ENCODE peak calls at places on chromosomes 2 and 18, in four cellular contexts. One of them, this sample, is unnamed.
A peak's percentile ranks its signal among the peaks of the same experiment; 100 is the strongest.

GRCh38 chr2:40554665-40555294 is 102.9 kb upstream of the SLC8A1 start:
- DNase-seq in endothelial cell of umbilical vein: peak; percentile 69
- DNase-seq in mammary epithelial cell: peak; percentile 46
- DNase-seq in GM23248: peak; percentile 37
- DNase-seq in this sample: peak; percentile 53

GRCh38 chr18:43010611-43011010 is 104.9 kb downstream of the RIT2 start:
- DNase-seq in endothelial cell of umbilical vein: no peak
- DNase-seq in mammary epithelial cell: no peak
- DNase-seq in GM23248: no peak
- DNase-seq in this sample: peak; percentile 49

GRCh38 chr2:218859556-218859993 is at the start of gene WNT6:
- DNase-seq in endothelial cell of umbilical vein: no peak
- DNase-seq in mammary epithelial cell: no peak
- DNase-seq in GM23248: peak; percentile 52
- DNase-seq in this sample: no peak

GRCh38 chr2:184597571-184597980 is 753 bp upstream of the ZNF804A start:
- DNase-seq in endothelial cell of umbilical vein: peak; percentile 65
- DNase-seq in mammary epithelial cell: no peak
- DNase-seq in GM23248: peak; percentile 82
- DNase-seq in this sample: peak; percentile 71

GRCh38 chr2:219124379-219125110 is 36.1 kb downstream of the NHEJ1 start:
- DNase-seq in endothelial cell of umbilical vein: no peak
- DNase-seq in mammary epithelial cell: no peak
- DNase-seq in GM23248: peak; percentile 51
- DNase-seq in this sample: peak; percentile 80

GRCh38 chr18:50009772-50010171 is 185.2 kb downstream of the MYO5B start:
- DNase-seq in endothelial cell of umbilical vein: peak; percentile 40
- DNase-seq in mammary epithelial cell: peak; percentile 52
- DNase-seq in GM23248: peak; percentile 46
- DNase-seq in this sample: peak; percentile 3

GRCh38 chr2:161780881-161781280 is 156.7 kb downstream of the SLC4A10 start:
- DNase-seq in endothelial cell of umbilical vein: no peak
- DNase-seq in mammary epithelial cell: no peak
- DNase-seq in GM23248: no peak
- DNase-seq in this sample: no peak

GRCh38 chr18:8801263-8801901 is 96.0 kb downstream of the MTCL1 start:
- DNase-seq in endothelial cell of umbilical vein: no peak
- DNase-seq in mammary epithelial cell: no peak
- DNase-seq in GM23248: peak; percentile 87
- DNase-seq in this sample: peak; percentile 94

GRCh38 chr2:224025874-224026273 is 13.2 kb downstream of the SERPINE2 start:
- DNase-seq in endothelial cell of umbilical vein: no peak
- DNase-seq in mammary epithelial cell: no peak
- DNase-seq in GM23248: no peak
- DNase-seq in this sample: no peak

GRCh38 chr2:193847991-193848390 is 1653.3 kb upstream of the TMEFF2 start:
- DNase-seq in endothelial cell of umbilical vein: no peak
- DNase-seq in mammary epithelial cell: no peak
- DNase-seq in GM23248: no peak
- DNase-seq in this sample: no peak

GRCh38 chr2:74876081-74876886 is 42.4 kb downstream of the HK2 start:
- DNase-seq in endothelial cell of umbilical vein: peak; percentile 63
- DNase-seq in mammary epithelial cell: no peak
- DNase-seq in GM23248: peak; percentile 85
- DNase-seq in this sample: peak; percentile 26

GRCh38 chr2:241802421-241802749 is 6.6 kb upstream of the NEU4 start:
- DNase-seq in endothelial cell of umbilical vein: no peak
- DNase-seq in mammary epithelial cell: no peak
- DNase-seq in GM23248: no peak
- DNase-seq in this sample: no peak

GRCh38 chr2:147135401-147135800 is 709.4 kb upstream of the ACVR2A start:
- DNase-seq in endothelial cell of umbilical vein: no peak
- DNase-seq in mammary epithelial cell: no peak
- DNase-seq in GM23248: no peak
- DNase-seq in this sample: no peak

GRCh38 chr2:222250313-222250712 is 48.5 kb downstream of the PAX3 start:
- DNase-seq in endothelial cell of umbilical vein: no peak
- DNase-seq in mammary epithelial cell: no peak
- DNase-seq in GM23248: no peak
- DNase-seq in this sample: no peak

GRCh38 chr2:50727940-50728339 is 304.0 kb downstream of the NRXN1 start:
- DNase-seq in endothelial cell of umbilical vein: no peak
- DNase-seq in mammary epithelial cell: no peak
- DNase-seq in GM23248: no peak
- DNase-seq in this sample: no peak

GRCh38 chr2:27494284-27494943 is 586 bp downstream of the FNDC4 start:
- DNase-seq in endothelial cell of umbilical vein: peak; percentile 14
- DNase-seq in mammary epithelial cell: peak; percentile 4
- DNase-seq in GM23248: peak; percentile 64
- DNase-seq in this sample: peak; percentile 74

GRCh38 chr2:152646775-152647174 is 70.5 kb downstream of the PRPF40A start:
- DNase-seq in endothelial cell of umbilical vein: peak; percentile 20
- DNase-seq in mammary epithelial cell: peak; percentile 87
- DNase-seq in GM23248: peak; percentile 96
- DNase-seq in this sample: peak; percentile 69

DNA sequence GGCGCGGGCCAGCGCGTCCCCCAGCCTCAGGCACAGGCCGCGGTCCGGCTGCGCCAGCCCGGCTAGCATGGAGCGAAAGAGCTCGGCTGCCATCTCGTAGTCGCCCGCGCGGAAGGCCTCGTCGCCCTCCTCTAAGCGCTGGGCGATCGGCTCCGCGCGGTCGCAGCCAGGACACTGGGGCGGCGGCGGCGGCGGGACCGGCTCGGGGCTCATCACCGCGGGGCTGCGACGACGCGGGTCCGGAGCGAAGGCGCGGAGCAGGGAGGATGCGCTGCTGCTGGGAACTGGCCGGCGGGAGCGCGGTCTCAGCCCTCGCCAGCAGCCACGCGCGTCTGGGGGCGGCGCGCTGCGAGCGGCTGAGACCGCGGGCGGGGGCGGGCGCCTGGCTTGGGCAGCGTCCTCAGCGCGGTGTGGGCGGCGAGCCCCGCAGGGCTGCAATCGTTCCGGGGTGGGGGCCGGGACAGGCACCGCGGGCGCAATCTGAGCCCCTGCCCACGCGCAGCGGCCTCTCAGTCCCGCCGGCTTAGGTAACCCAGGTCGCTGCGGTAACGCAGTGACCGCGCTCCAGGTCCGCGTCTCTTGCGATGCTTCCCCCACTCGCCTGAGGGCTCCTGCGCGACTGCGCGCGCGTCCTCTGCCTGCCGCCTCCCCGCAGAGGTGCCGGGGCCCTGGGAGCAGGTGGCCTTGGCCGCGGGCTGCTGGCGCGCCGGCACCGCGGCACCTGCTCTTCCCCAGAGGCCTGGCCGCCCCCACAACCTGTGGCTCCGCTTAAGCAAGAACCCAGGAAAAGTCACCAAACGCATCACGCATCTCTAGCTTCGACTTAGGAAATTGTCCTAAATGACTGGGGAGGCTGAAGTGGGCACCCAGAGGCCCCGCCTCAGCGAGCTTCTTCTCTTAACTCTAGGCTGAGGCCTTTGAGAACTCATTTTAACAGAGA is at the start of gene LONRF2:
- DNase-seq in endothelial cell of umbilical vein: no peak
- DNase-seq in mammary epithelial cell: no peak
- DNase-seq in GM23248: peak; percentile 40
- DNase-seq in this sample: peak; percentile 38
- TF ChIP-seq EZH2 in endothelial cell of umbilical vein: peak; percentile 57
- TF ChIP-seq EZH2 in mammary epithelial cell: peak; percentile 80
- TF ChIP-seq EZH2 in GM23248: peak; percentile 70
- TF ChIP-seq EZH2 in this sample: peak; percentile 73

GRCh38 chr18:12021596-12021995 is 40.3 kb downstream of the IMPA2 start:
- DNase-seq in endothelial cell of umbilical vein: no peak
- DNase-seq in mammary epithelial cell: no peak
- DNase-seq in GM23248: no peak
- DNase-seq in this sample: peak; percentile 54
- H2AFZ ChIP-seq in endothelial cell of umbilical vein: no peak overlapping the region
- H2AFZ ChIP-seq in mammary epithelial cell: no peak overlapping the region
- H2AFZ ChIP-seq in GM23248: no peak overlapping the region
- H2AFZ ChIP-seq in this sample: no peak overlapping the region

DNA sequence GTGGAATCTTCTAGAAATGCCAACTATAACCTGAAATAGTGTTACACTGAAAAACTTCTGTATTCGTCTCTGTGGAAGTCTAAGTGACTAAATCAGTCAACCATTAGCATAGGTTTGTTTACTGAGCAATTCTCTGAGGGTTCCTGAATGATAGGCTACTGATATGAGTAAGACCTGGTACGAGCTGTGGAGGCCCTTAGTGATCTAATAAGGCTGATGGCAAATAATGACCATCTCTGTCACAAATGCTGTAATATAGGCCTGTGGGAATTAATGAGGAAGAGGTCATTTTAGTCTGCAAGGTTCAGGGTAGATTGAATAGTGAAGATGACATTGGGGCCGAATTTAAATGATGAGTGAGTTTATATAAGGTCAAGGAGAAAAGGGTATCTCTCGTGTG is 82.5 kb downstream of the MGAT5 start:
- DNase-seq in endothelial cell of umbilical vein: no peak
- DNase-seq in mammary epithelial cell: no peak
- DNase-seq in GM23248: no peak
- DNase-seq in this sample: no peak
- TF ChIP-seq EZH2 in endothelial cell of umbilical vein: no peak
- TF ChIP-seq EZH2 in mammary epithelial cell: no peak
- TF ChIP-seq EZH2 in GM23248: no peak
- TF ChIP-seq EZH2 in this sample: no peak

GRCh38 chr2:62662131-62662530 is 43.4 kb upstream of the EHBP1 start:
- DNase-seq in endothelial cell of umbilical vein: no peak
- DNase-seq in mammary epithelial cell: no peak
- DNase-seq in GM23248: no peak
- DNase-seq in this sample: no peak
- H2AFZ ChIP-seq in endothelial cell of umbilical vein: no peak overlapping the region
- H2AFZ ChIP-seq in mammary epithelial cell: peak overlapping the region; percentile 21
- H2AFZ ChIP-seq in GM23248: peak overlapping the region; percentile 37
- H2AFZ ChIP-seq in this sample: no peak overlapping the region

This sample was measured in fibroblast of lung.